ENCODE peak calls at places on chromosomes 13 and 19, in eight cellular contexts. S is stimulated activated effector memory CD8-positive, alpha-beta T cell treated with anti-CD3 and anti-CD28 coated beads, Interleukin-12 subunit alpha, Interleukin-12 subunit beta, amount 100 ng/mL, for 72 hours; E is Right ventricle myocardium inferior; D is hepatic stellate cell; P is stimulated activated CD4-positive, alpha-beta T cell treated with anti-CD3 and anti-CD28 coated beads, TNF-alpha, amount 100 ng/mL, for 48 hours; N is iris pigment epithelial cell; O is substantia nigra; F is type B pancreatic cell. Y is an unnamed sample.

GRCh38 chr19:5297272-5297669 is 43.3 kb downstream of the PTPRS start:
- DNase-seq in P (no peak), D (no peak), E (no peak), N (no peak), F (no peak), O (no peak), S (no peak), Y (no peak)

GRCh38 chr13:74288361-74288911 is 154.2 kb upstream of the KLF12 start:
- DNase-seq in F (no peak), O (peak; percentile 68), E (peak; percentile 70), D (no peak), S (no peak), N (no peak), P (no peak), Y (peak; percentile 5)

GRCh38 chr19:43439183-43440063 is 24.7 kb downstream of the TEX101 start:
- DNase-seq in O (no peak), D (no peak), N (no peak), E (no peak), P (no peak), F (no peak), S (no peak), Y (peak; percentile 51)

GRCh38 chr13:91546865-91547264 is 148.4 kb downstream of the GPC5 start:
- DNase-seq in E (no peak), O (no peak), S (no peak), F (no peak), D (no peak), P (no peak), N (peak; percentile 1), Y (no peak)

GRCh38 chr19:478236-478888 is 17.5 kb upstream of the SHC2 start:
- DNase-seq in D (no peak), F (no peak), E (no peak), S (no peak), N (no peak), P (no peak), O (peak; percentile 2), Y (no peak)

GRCh38 chr19:54298357-54299125 is 14.4 kb downstream of the LILRA5 start:
- DNase-seq in P (no peak), N (no peak), E (no peak), O (no peak), S (no peak), D (no peak), F (no peak), Y (no peak)

GRCh38 chr19:5913739-5914357 is at the start of gene CAPS:
- DNase-seq in F (no peak), D (peak; percentile 42), O (peak; percentile 7), S (no peak), N (peak; percentile 37), E (no peak), P (no peak), Y (no peak)

GRCh38 chr13:82947121-82948077 is 934.9 kb downstream of the SLITRK1 start:
- DNase-seq in P (no peak), F (no peak), E (no peak), S (no peak), N (peak; percentile 20), O (no peak), D (no peak), Y (no peak)

GRCh38 chr13:25489238-25489637 is 117.5 kb downstream of the ATP8A2 start:
- DNase-seq in O (no peak), E (no peak), F (no peak), P (no peak), N (no peak), D (no peak), S (no peak), Y (no peak)

GRCh38 chr13:40681341-40682051 is 15.1 kb upstream of the FOXO1 start:
- DNase-seq in D (no peak), E (no peak), S (no peak), O (no peak), F (no peak), N (peak; percentile 57), P (no peak), Y (no peak)

GRCh38 chr19:29942404-29943261 is 594 bp downstream of the URI1 start:
- DNase-seq in S (peak; percentile 85), F (peak; percentile 71), N (peak; percentile 34), P (peak; percentile 46), D (peak; percentile 54), E (peak; percentile 80), O (peak; percentile 56), Y (peak; percentile 66)

Y was measured in effector CD4-positive, alpha-beta T cell.